ENCODE peak calls at places on chromosomes 12 and 14, in five cellular contexts. V is foreskin fibroblast, I is ACHN, Q is mucosa of gallbladder, Z is lung. D is an unnamed sample.

GRCh38 chr12:25943940-25944339 is 14.5 kb upstream of the RASSF8 start:
- DNase-seq in I (no peak), V (no peak), Z (no peak), Q (no peak), D (no peak)

GRCh38 chr12:24617471-24617870 is 331.4 kb downstream of the BCAT1 start:
- DNase-seq in V (peak), Q (no peak), I (peak), Z (no peak), D (no peak)

GRCh38 chr12:113955109-113955970 is 10.8 kb downstream of the RBM19 start:
- DNase-seq in Z (no peak), I (peak), Q (no peak), V (peak), D (no peak)

GRCh38 chr14:33393155-33393894 is 454.6 kb downstream of the NPAS3 start:
- DNase-seq in V (no peak), Q (no peak), Z (no peak), I (no peak), D (no peak)

GRCh38 chr12:109764123-109764522 is 50.5 kb downstream of the FAM222A start:
- DNase-seq in V (no peak), Z (no peak), Q (no peak), I (peak), D (no peak)

GRCh38 chr14:68047910-68048309 is 228.3 kb downstream of the RAD51B start:
- DNase-seq in Q (no peak), V (peak), Z (no peak), I (no peak), D (no peak)

GRCh38 chr12:54980341-54980740 is 4.2 kb downstream of the TESPA1 start:
- DNase-seq in Z (no peak), V (no peak), Q (no peak), I (no peak), D (no peak)

GRCh38 chr14:95698287-95698686 is 12.1 kb downstream of the TCL1B start:
- DNase-seq in Z (no peak), I (no peak), Q (no peak), V (no peak), D (no peak)

GRCh38 chr12:55708695-55709233 is 1.1 kb upstream of the ITGA7 start:
- DNase-seq in V (no peak), Q (no peak), I (no peak), Z (no peak), D (peak)

GRCh38 chr12:109440851-109441490 is 36.1 kb downstream of the KCTD10 start:
- DNase-seq in Z (no peak), Q (no peak), I (no peak), V (peak), D (no peak)

GRCh38 chr12:128607606-128608005 is 216.2 kb downstream of the SLC15A4 start:
- DNase-seq in V (no peak), Q (no peak), Z (no peak), I (peak), D (no peak)

GRCh38 chr14:65069874-65070709 is 32.2 kb downstream of the MAX start:
- DNase-seq in Z (peak), I (no peak), Q (peak), V (no peak), D (no peak)

GRCh38 chr12:98830657-98831056 is 185.6 kb downstream of the APAF1 start:
- DNase-seq in V (no peak), Z (no peak), I (no peak), Q (no peak), D (no peak)

GRCh38 chr12:46374286-46374685 is 1.7 kb upstream of the SLC38A2 start:
- DNase-seq in V (no peak), Q (no peak), Z (no peak), I (no peak), D (no peak)

GRCh38 chr14:66735853-66736252 is 227.9 kb downstream of the GPHN start:
- DNase-seq in V (no peak), I (no peak), Q (no peak), Z (no peak), D (no peak)

GRCh38 chr12:106919910-106920544 is 35.7 kb upstream of the TMEM263 start:
- DNase-seq in Z (no peak), Q (no peak), I (peak), V (peak), D (peak)

GRCh38 chr12:113658030-113658655 is 186.5 kb upstream of the LHX5 start:
- DNase-seq in I (no peak), V (no peak), Q (no peak), Z (no peak), D (no peak)

GRCh38 chr14:40280652-40281051 is 848.4 kb upstream of the FBXO33 start:
- DNase-seq in Q (no peak), Z (no peak), I (no peak), V (no peak), D (no peak)

GRCh38 chr12:42119085-42119633 is 25.5 kb downstream of the GXYLT1 start:
- DNase-seq in I (no peak), V (peak), Q (no peak), Z (no peak), D (no peak)

GRCh38 chr12:111673503-111673902 is 12.3 kb downstream of the BRAP start:
- DNase-seq in V (peak), Z (no peak), I (peak), Q (no peak), D (peak)

GRCh38 chr14:60161176-60162107 is 3.8 kb downstream of the DHRS7 start:
- DNase-seq in I (no peak), Q (no peak), Z (no peak), V (peak), D (peak)

GRCh38 chr14:59882957-59883356 is 12.4 kb upstream of the RTN1 start:
- DNase-seq in V (no peak), I (peak), Z (no peak), Q (no peak), D (peak)

GRCh38 chr12:46360908-46361666 is 11.5 kb downstream of the SLC38A2 start:
- DNase-seq in I (no peak), Q (no peak), V (no peak), Z (no peak), D (no peak)

GRCh38 chr14:47710581-47710980 is 35.2 kb upstream of the MDGA2 start:
- DNase-seq in I (peak), Z (no peak), V (no peak), Q (no peak), D (no peak)

GRCh38 chr14:90381999-90382451 is 14.8 kb upstream of the CALM1 start:
- DNase-seq in V (peak), Z (peak), Q (peak), I (no peak), D (no peak)

GRCh38 chr14:105281354-105282097 is 19.3 kb downstream of the BRF1 start:
- DNase-seq in V (peak), Q (peak), Z (no peak), I (peak), D (no peak)

GRCh38 chr12:125683748-125684381 is 618.6 kb downstream of the AACS start:
- DNase-seq in Z (peak), V (no peak), I (no peak), Q (peak), D (no peak)

GRCh38 chr12:13433768-13434167 is 237.2 kb downstream of the EMP1 start:
- DNase-seq in Z (no peak), I (no peak), Q (no peak), V (no peak), D (no peak)

GRCh38 chr14:55707365-55707804 is 127.4 kb downstream of the KTN1 start:
- DNase-seq in I (peak), V (peak), Q (no peak), Z (no peak), D (no peak)

GRCh38 chr12:57234571-57235011 is 5.1 kb downstream of the SHMT2 start:
- DNase-seq in V (no peak), Q (no peak), Z (no peak), I (no peak), D (no peak)

GRCh38 chr12:117032593-117033381 is 66.4 kb downstream of the TESC start:
- DNase-seq in V (peak), I (no peak), Z (no peak), Q (no peak), D (no peak)

GRCh38 chr12:46264057-46264456 is 4.8 kb downstream of the SLC38A1 start:
- DNase-seq in Z (no peak), I (no peak), V (peak), Q (no peak), D (no peak)

GRCh38 chr12:6182279-6182898 is 17.8 kb upstream of the CD9 start:
- DNase-seq in V (peak), I (no peak), Z (peak), Q (peak), D (no peak)